ENCODE peak calls at places on chromosomes 3 and 15, in five cellular contexts. U is stimulated activated CD4-positive, alpha-beta T cell treated with anti-CD3 and anti-CD28 coated beads, Interleukin-2, amount 100 ng/mL, for 24 hours; X is hippocampal formation; Q is AG08396; P is GM23338. C is an unnamed sample.

GRCh38 chr3:123449092-123449985 is 449 bp upstream of the ADCY5 start:
- DNase-seq in Q (peak), P (peak), X (peak), U (peak), C (no peak)

GRCh38 chr3:60064210-60065178 is 1014.7 kb upstream of the CFAP20DC start:
- DNase-seq in X (no peak), P (no peak), Q (peak), U (no peak), C (no peak)

GRCh38 chr3:113264249-113264648 is 52.9 kb downstream of the BOC start:
- DNase-seq in P (peak), U (no peak), X (no peak), Q (no peak), C (no peak)

GRCh38 chr15:25830844-25831443 is 32.2 kb downstream of the ATP10A start:
- DNase-seq in U (no peak), X (no peak), P (no peak), Q (peak), C (no peak)

GRCh38 chr3:195156286-195156890 is 114.6 kb downstream of the XXYLT1 start:
- DNase-seq in P (no peak), X (no peak), U (no peak), Q (no peak), C (no peak)

GRCh38 chr15:38069506-38069905 is 135.1 kb downstream of the TMCO5A start:
- DNase-seq in X (no peak), U (no peak), P (no peak), Q (peak), C (no peak)

GRCh38 chr3:10459954-10460754 is 45.2 kb downstream of the ATP2B2 start:
- DNase-seq in Q (peak), U (peak), P (peak), X (no peak), C (no peak)

GRCh38 chr15:77654975-77655374 is 22.3 kb upstream of the LINGO1 start:
- DNase-seq in U (no peak), Q (no peak), X (no peak), P (peak), C (no peak)

GRCh38 chr3:34155108-34155507 is 356.7 kb downstream of the PDCD6IP start:
- DNase-seq in Q (no peak), X (no peak), U (no peak), P (no peak), C (no peak)

GRCh38 chr15:63945838-63946298 is 100.4 kb downstream of the DAPK2 start:
- DNase-seq in Q (no peak), X (no peak), U (no peak), P (peak), C (no peak)

GRCh38 chr15:100784493-100785180 is 95.0 kb upstream of the ALDH1A3 start:
- DNase-seq in Q (no peak), U (no peak), P (no peak), X (no peak), C (no peak)

GRCh38 chr3:150960708-150961684 is 11.5 kb downstream of the CLRN1 start:
- DNase-seq in P (no peak), Q (no peak), X (no peak), U (no peak), C (no peak)

GRCh38 chr15:101161656-101162055 is 90.2 kb downstream of the CHSY1 start:
- DNase-seq in U (peak), P (no peak), Q (no peak), X (no peak), C (no peak)

GRCh38 chr15:50355980-50356379 is 982 bp upstream of the GABPB1 start:
- DNase-seq in U (no peak), Q (no peak), X (no peak), P (no peak), C (no peak)

GRCh38 chr3:69212411-69213160 is 90.2 kb upstream of the LMOD3 start:
- DNase-seq in P (no peak), U (no peak), Q (no peak), X (no peak), C (no peak)

GRCh38 chr3:29440321-29441019 is 159.6 kb downstream of the RBMS3 start:
- DNase-seq in U (no peak), X (no peak), Q (no peak), P (peak), C (no peak)

GRCh38 chr3:101050061-101050460 is 56.8 kb upstream of the ABI3BP start:
- DNase-seq in X (no peak), Q (no peak), U (no peak), P (no peak), C (no peak)

GRCh38 chr3:147616998-147617619 is 207.9 kb downstream of the ZIC1 start:
- DNase-seq in Q (peak), P (peak), U (no peak), X (no peak), C (no peak)

GRCh38 chr15:89101302-89102191 is 13.3 kb downstream of the ABHD2 start:
- DNase-seq in Q (peak), U (no peak), P (no peak), X (no peak), C (no peak)

GRCh38 chr3:32457971-32458471 is 44.6 kb downstream of the CMTM6 start:
- DNase-seq in Q (no peak), U (peak), X (no peak), P (no peak), C (no peak)

GRCh38 chr3:100869787-100870186 is 123.4 kb downstream of the ABI3BP start:
- DNase-seq in P (no peak), X (no peak), Q (no peak), U (no peak), C (no peak)

GRCh38 chr3:69746119-69746518 is 6.9 kb downstream of the MITF start:
- DNase-seq in X (no peak), U (no peak), Q (peak), P (no peak), C (no peak)

GRCh38 chr3:150078983-150079739 is 108.5 kb upstream of the PFN2 start:
- DNase-seq in Q (peak), U (no peak), P (no peak), X (no peak), C (no peak)

GRCh38 chr15:65409284-65409631 is 13.5 kb downstream of the IGDCC4 start:
- DNase-seq in P (no peak), Q (peak), U (no peak), X (no peak), C (no peak)

GRCh38 chr3:150605998-150606641 is 3.0 kb downstream of the SELENOT start:
- DNase-seq in P (no peak), U (no peak), Q (no peak), X (no peak), C (no peak)

GRCh38 chr3:11713171-11713570 is 69.5 kb upstream of the VGLL4 start:
- DNase-seq in Q (no peak), P (no peak), X (no peak), U (no peak), C (no peak)

GRCh38 chr3:45273681-45274515 is 47.8 kb upstream of the TMEM158 start:
- DNase-seq in U (no peak), X (no peak), P (no peak), Q (peak), C (no peak)